ENCODE peak calls at places on chromosomes 12 and 14, in six cellular contexts. W, L, I, C, Z and E are unnamed samples. For H3K36me3, the result is how much of the 10 kb centered on the place peaks cover.

GRCh38 chr14:76870146-76870545 is 43.9 kb downstream of the LRRC74A start:
- DNase-seq in W (no peak), L (no peak), I (peak), C (no peak), Z (no peak), E (peak)

GRCh38 chr14:100674897-100675618 is 51.6 kb upstream of the DLK1 start:
- DNase-seq in W (no peak), L (no peak), I (no peak), C (no peak), Z (no peak), E (no peak)

GRCh38 chr12:92943482-92944250 is 14.6 kb upstream of the EEA1 start:
- DNase-seq in W (peak), L (peak), I (peak), C (no peak), Z (peak), E (no peak)

GRCh38 chr12:44930972-44931600 is 55.0 kb upstream of the NELL2 start:
- DNase-seq in W (peak), L (peak), I (peak), C (peak), Z (peak), E (peak)

GRCh38 chr12:52380271-52380694 is 5.2 kb downstream of the KRT84 start:
- DNase-seq in W (peak), L (peak), I (peak), C (peak), Z (no peak), E (no peak)

GRCh38 chr12:26286186-26286585 is 90.8 kb downstream of the SSPN start:
- DNase-seq in W (no peak), L (no peak), I (no peak), C (no peak), Z (no peak), E (no peak)

GRCh38 chr12:52903855-52904508 is 894 bp downstream of the KRT8 start:
- DNase-seq in W (peak), L (peak), I (peak), C (peak), Z (no peak), E (peak)

GRCh38 chr14:53011053-53011462 is 60.2 kb upstream of the FERMT2 start:
- DNase-seq in W (peak), L (peak), I (peak), C (peak), Z (peak), E (peak)

GRCh38 chr14:50955373-50956043 is 11.2 kb upstream of the PYGL start:
- DNase-seq in W (peak), L (peak), I (peak), C (peak), Z (peak), E (no peak)

GRCh38 chr12:126404293-126404851 is 1339.1 kb downstream of the AACS start:
- DNase-seq in W (no peak), L (no peak), I (no peak), C (no peak), Z (no peak), E (no peak)

GRCh38 chr12:120199595-120200306 is 1.2 kb downstream of the RPLP0 start:
- DNase-seq in W (peak), L (peak), I (no peak), C (peak), Z (peak), E (no peak)

GRCh38 chr14:35046751-35047536 is 872 bp downstream of the FAM177A1 start:
- DNase-seq in W (peak), L (no peak), I (peak), C (no peak), Z (peak), E (no peak)

GRCh38 chr12:75390899-75391538 is at the start of gene GLIPR1L2:
- DNase-seq in W (peak), L (peak), I (peak), C (peak), Z (peak), E (peak)

GRCh38 chr12:109069307-109070231 is 17.2 kb downstream of the USP30 start:
- DNase-seq in W (no peak), L (no peak), I (peak), C (no peak), Z (no peak), E (peak)
- H3K9ac ChIP-seq in W (no peak), L (no peak), I (no peak), C (no peak), Z (no peak), E (no peak)

DNA sequence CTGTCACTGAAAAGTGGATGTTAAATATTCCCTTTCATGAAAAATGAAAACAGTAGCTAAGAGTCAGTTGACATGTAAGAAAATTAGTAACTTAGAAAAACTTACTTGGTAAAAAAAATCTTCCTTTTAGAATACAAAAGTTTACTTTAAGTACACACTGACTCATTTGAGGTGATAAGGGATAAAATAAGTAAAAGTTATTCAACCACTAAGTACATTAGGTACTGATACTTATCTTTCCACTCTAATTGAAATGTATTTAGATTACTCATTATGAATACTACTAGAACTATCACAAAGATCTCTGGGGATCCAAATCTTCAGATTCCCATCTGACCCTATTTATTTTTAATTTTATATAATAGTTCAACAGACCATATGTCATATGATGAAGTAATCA is 12.2 kb downstream of the SYCP3 start:
- DNase-seq in W (no peak), L (no peak), I (no peak), C (no peak), Z (peak), E (no peak)
- H3K36me3 ChIP-seq in W (under half), L (under half), I (under half), C (under half), Z (under half), E (under half)

DNA sequence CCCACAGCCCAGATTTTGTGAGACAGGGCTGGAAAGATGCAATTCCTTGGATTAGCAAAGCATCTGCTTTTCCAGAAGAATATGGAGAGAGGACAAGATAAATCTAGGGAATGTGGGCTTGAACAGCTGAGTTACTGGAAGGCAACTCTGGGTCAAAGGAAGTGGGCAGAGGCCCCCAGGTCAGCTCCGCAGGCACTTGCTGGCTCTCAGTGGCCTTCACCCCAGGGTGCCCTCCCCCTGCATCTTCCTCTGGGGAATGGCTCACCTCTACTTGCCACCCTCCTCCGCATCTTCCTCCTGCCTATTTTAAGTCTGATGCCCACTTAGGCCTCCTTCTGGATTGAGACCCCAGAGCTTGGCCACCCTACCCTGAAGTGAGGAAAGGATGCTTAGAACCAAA is 10.5 kb upstream of the PNMA1 start:
- DNase-seq in W (no peak), L (no peak), I (no peak), C (no peak), Z (no peak), E (no peak)
- H3K9ac ChIP-seq in W (peak), L (peak), I (no peak), C (peak), Z (peak), E (no peak)

GRCh38 chr12:57164966-57165365 is 17.5 kb upstream of the LRP1-AS start:
- DNase-seq in W (peak), L (no peak), I (peak), C (no peak), Z (peak), E (no peak)

GRCh38 chr12:57161491-57161890 is 14.1 kb upstream of the LRP1-AS start:
- DNase-seq in W (peak), L (no peak), I (no peak), C (no peak), Z (peak), E (no peak)

GRCh38 chr12:57160741-57161140 is 13.3 kb upstream of the LRP1-AS start:
- DNase-seq in W (no peak), L (no peak), I (no peak), C (no peak), Z (no peak), E (no peak)

GRCh38 chr12:57164454-57164853 is 17.0 kb upstream of the LRP1-AS start:
- DNase-seq in W (no peak), L (no peak), I (no peak), C (no peak), Z (no peak), E (no peak)

GRCh38 chr12:57162541-57163125 is 15.2 kb upstream of the LRP1-AS start:
- DNase-seq in W (no peak), L (no peak), I (no peak), C (no peak), Z (no peak), E (no peak)
- H3K36me3 ChIP-seq in W (half or more), L (half or more), I (under half), C (under half), Z (half or more), E (half or more)

GRCh38 chr12:121573949-121574520 is 6.8 kb downstream of the KDM2B start:
- DNase-seq in W (no peak), L (no peak), I (no peak), C (no peak), Z (no peak), E (no peak)
- H3K9ac ChIP-seq in W (no peak), L (no peak), I (no peak), C (no peak), Z (no peak), E (no peak)

GRCh38 chr12:33455096-33455495 is 15.5 kb upstream of the SYT10 start:
- DNase-seq in W (no peak), L (no peak), I (no peak), C (no peak), Z (no peak), E (no peak)
- H3K36me3 ChIP-seq in W (under half), L (under half), I (under half), C (under half), Z (under half), E (under half)

GRCh38 chr12:24381790-24382189 is 432.3 kb upstream of the SOX5 start:
- DNase-seq in W (no peak), L (peak), I (no peak), C (no peak), Z (peak), E (no peak)

GRCh38 chr12:24380122-24380521 is 430.7 kb upstream of the SOX5 start:
- DNase-seq in W (no peak), L (peak), I (peak), C (no peak), Z (peak), E (peak)

GRCh38 chr12:24379493-24379892 is 430.0 kb upstream of the SOX5 start:
- DNase-seq in W (no peak), L (no peak), I (peak), C (no peak), Z (no peak), E (no peak)

GRCh38 chr12:24378548-24379011 is 429.1 kb upstream of the SOX5 start:
- DNase-seq in W (no peak), L (peak), I (no peak), C (no peak), Z (peak), E (no peak)

GRCh38 chr12:24379038-24379437 is 429.6 kb upstream of the SOX5 start:
- DNase-seq in W (no peak), L (no peak), I (no peak), C (no peak), Z (no peak), E (no peak)
- H3K9ac ChIP-seq in W (no peak), L (no peak), I (no peak), C (no peak), Z (no peak), E (no peak)